ENCODE peak calls at places on chromosome 17, in four cellular contexts. X is activated T-cell treated with anti-CD3 and anti-CD28 coated beads for 48 hours, J is Right ventricle myocardium superior, E is AG10803. R is an unnamed sample.

GRCh38 chr17:13306310-13306962 is 288.6 kb upstream of the ELAC2 start:
- DNase-seq in E (peak), X (no peak), J (no peak), R (peak)

GRCh38 chr17:77837917-77838316 is 120.6 kb upstream of the TNRC6C start:
- DNase-seq in E (no peak), J (peak), X (no peak), R (no peak)

GRCh38 chr17:17990282-17990681 is 17.6 kb downstream of the DRC3 start:
- DNase-seq in J (no peak), E (no peak), X (no peak), R (no peak)

GRCh38 chr17:45276031-45276430 is 14.1 kb upstream of the SPATA32 start:
- DNase-seq in X (no peak), J (peak), E (peak), R (no peak)

GRCh38 chr17:73749337-73749807 is 105.1 kb upstream of the SDK2 start:
- DNase-seq in E (no peak), J (no peak), X (no peak), R (no peak)

GRCh38 chr17:17698371-17698770 is 17.1 kb downstream of the RAI1 start:
- DNase-seq in X (no peak), E (no peak), J (no peak), R (no peak)

GRCh38 chr17:83176272-83176955 is 97.0 kb downstream of the METRNL start:
- DNase-seq in J (no peak), E (no peak), X (no peak), R (no peak)

GRCh38 chr17:27494192-27495091 is 38.2 kb downstream of the KSR1 start:
- DNase-seq in X (no peak), J (peak), E (peak), R (peak)

GRCh38 chr17:42403150-42403549 is 14.9 kb upstream of the STAT3 start:
- DNase-seq in X (peak), E (no peak), J (peak), R (no peak)

GRCh38 chr17:39608142-39608541 is 422 bp upstream of the NEUROD2 start:
- DNase-seq in J (no peak), E (no peak), X (no peak), R (no peak)

GRCh38 chr17:68600881-68601564 is at the start of gene FAM20A:
- DNase-seq in E (peak), X (peak), J (peak), R (no peak)

GRCh38 chr17:68768804-68769203 is 167.6 kb upstream of the FAM20A start:
- DNase-seq in X (no peak), J (no peak), E (no peak), R (no peak)

GRCh38 chr17:2214047-2214717 is 89.4 kb downstream of the SMG6 start:
- DNase-seq in J (peak), X (peak), E (peak), R (peak)